ENCODE peak calls at places on chromosome 19, in four cellular contexts. V is IMR-90, P is A549, E is GM12878. D is an unnamed sample.

GRCh38 chr19:15123900-15124299 is 16.7 kb downstream of the SYDE1 start:
- DNase-seq in V (no peak), P (no peak), E (no peak), D (peak; percentile 76)

GRCh38 chr19:41533691-41534090 is 42.3 kb upstream of the CEACAM21 start:
- DNase-seq in P (no peak), V (no peak), E (no peak), D (no peak)

GRCh38 chr19:6020166-6020967 is 42.4 kb upstream of the RANBP3 start:
- DNase-seq in P (no peak), E (no peak), V (no peak), D (peak; percentile 8)

GRCh38 chr19:45952691-45953505 is 20.8 kb downstream of the NOVA2 start:
- DNase-seq in E (no peak), V (peak; percentile 42), P (peak; percentile 89), D (peak; percentile 55)

GRCh38 chr19:1474011-1474764 is 4.8 kb downstream of the C19orf25 start:
- DNase-seq in E (no peak), P (no peak), V (peak; percentile 35), D (peak; percentile 55)

GRCh38 chr19:55383789-55384575 is at the start of gene TMEM238:
- DNase-seq in P (peak; percentile 82), E (no peak), V (peak; percentile 70), D (peak; percentile 88)

GRCh38 chr19:6987850-6988249 is 33.4 kb downstream of the MBD3L2B start:
- DNase-seq in E (no peak), P (no peak), V (no peak), D (no peak)

GRCh38 chr19:54158812-54159351 is 639 bp downstream of the LENG1 start:
- DNase-seq in E (no peak), V (peak; percentile 12), P (no peak), D (no peak)

GRCh38 chr19:52331757-52332156 is 4.3 kb upstream of the ZNF610 start:
- DNase-seq in E (no peak), P (no peak), V (no peak), D (no peak)

GRCh38 chr19:34288381-34288780 is 34.0 kb downstream of the GARRE1 start:
- DNase-seq in V (no peak), P (no peak), E (no peak), D (no peak)

GRCh38 chr19:6868341-6868740 is 19.0 kb upstream of the ADGRE1 start:
- DNase-seq in E (no peak), P (no peak), V (no peak), D (no peak)

GRCh38 chr19:3029070-3029923 is at the start of gene TLE2:
- DNase-seq in E (no peak), P (no peak), V (no peak), D (peak; percentile 69)
- H3K4me2 ChIP-seq in E (peak within 1 kb of the TSS; percentile 33), P (peak within 1 kb of the TSS; percentile 99), V (peak within 1 kb of the TSS; percentile 50), D (peak within 1 kb of the TSS; percentile 78)

DNA sequence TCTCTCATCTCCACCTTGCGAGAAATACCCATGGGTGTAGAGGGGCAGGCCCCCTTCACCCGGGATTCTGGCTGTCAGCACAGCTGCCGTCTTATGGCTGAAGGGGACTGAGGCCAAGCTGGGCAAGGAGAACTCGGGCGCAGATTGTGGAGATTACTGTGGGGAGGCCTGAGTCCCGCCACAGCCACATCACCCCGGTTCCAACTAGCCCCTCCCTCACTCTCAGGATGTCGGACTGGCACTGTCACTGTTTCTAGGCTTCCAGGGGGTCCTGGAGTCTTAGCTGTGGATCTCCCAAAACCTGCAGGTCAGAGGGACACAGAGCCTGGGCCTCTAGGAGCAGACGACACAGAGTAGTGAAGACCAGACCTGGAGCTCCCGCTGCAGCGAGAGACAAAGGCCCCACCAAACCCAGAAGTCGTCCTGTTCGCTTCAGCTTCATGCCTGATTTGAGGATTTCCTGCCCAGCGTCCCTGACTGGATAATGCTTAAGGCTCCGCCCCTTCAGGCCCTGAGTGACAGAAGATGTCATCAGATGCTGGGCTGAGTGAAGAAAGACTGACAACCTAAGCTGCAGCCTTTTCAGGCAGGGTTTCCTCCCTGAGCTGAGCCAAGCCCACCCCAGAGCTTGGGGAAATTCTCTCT is 55.8 kb downstream of the ZNF93 start:
- DNase-seq in E (no peak), P (no peak), V (no peak), D (no peak)
- TF ChIP-seq RAD21 in E (no peak), P (no peak), V (no peak), D (no peak)

DNA sequence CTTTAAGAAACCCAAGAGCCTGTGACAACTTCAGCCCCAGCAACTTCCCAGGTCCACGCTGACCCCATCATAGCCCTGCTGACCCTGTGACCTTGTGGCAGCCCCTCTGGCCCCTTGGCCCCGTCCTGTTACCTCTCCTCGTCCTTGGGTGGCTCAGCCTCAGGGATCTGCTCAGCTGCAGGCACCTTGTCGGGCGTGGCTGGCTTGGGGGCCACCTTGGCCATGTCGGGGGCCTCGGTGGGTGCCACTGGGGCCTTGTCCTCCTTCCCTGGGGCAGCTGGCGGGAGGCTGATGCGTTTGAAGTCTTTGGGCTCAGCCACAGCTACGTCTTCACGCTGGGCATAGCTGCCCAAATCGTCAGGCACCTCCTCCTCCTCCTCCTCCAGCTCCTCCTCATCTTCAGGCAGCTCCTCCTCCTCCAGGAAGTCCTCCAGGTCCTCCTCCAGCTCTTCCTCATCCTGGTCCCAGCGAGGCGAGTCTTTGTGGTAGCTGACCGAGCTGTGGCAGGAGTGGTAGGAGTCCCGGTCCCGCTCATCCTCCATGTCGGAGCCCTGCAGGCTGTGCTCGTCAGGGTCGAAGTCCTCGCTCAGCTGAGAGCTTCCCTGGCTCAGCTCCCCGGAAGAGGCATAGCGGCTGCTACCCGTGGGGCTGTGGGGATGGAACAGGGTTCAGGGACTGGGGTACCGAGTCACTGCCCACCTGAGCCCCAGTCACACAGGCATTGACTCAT is 32.2 kb downstream of the UNC13A start:
- DNase-seq in E (no peak), P (no peak), V (no peak), D (no peak)
- TF ChIP-seq USF2 in E (no peak), P (no peak), V (no peak), D (no peak)

GRCh38 chr19:56880592-56881190 is 40.2 kb upstream of the PEG3 start:
- DNase-seq in V (no peak), E (no peak), P (no peak), D (no peak)
- H3K4me2 ChIP-seq in V (no peak overlapping the region), E (no peak overlapping the region), P (no peak overlapping the region), D (no peak overlapping the region)

GRCh38 chr19:35748106-35749020 is at the start of gene LIN37:
- DNase-seq in P (peak; percentile 100), V (peak; percentile 99), E (peak; percentile 99), D (peak; percentile 93)
- TF ChIP-seq RAD21 in P (no peak), V (no peak), E (no peak), D (no peak)

GRCh38 chr19:18385675-18386542 is at the start of gene GDF15:
- DNase-seq in V (peak; percentile 87), E (no peak), P (peak; percentile 94), D (peak; percentile 76)
- TF ChIP-seq USF2 in V (no peak), E (no peak), P (no peak), D (no peak)

DNA sequence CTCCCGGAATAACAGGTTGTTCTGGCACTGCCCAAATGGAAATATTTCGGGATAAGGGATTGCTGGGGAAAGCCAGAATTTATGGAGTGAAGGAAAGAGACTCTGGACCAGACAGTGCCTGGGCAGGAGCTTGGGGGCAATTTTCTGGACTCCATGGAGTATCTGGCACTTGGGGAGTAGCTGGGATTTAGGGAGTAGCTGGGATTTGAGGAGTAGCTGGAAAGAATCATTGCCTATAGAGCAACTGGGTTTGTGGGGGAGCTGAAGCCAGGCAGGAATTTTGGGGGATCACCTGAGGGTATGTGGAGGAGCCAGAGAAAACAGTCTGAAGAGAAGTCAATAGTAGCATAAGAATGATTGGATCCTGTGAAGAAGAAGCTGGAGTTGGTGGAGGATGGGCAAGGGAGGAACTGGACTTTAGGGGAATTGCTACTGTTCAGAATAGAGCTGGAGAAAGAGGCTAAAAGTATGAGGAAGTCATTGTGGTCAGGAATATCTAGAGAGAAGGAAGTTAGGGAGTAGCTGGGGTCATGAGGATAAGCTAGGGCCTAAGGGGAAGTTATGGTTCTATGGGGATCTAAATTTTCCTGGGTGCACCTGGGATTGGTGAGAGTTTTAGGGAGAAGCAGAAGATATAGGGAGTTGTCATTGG is 14.8 kb downstream of the FSD1 start:
- DNase-seq in P (no peak), V (no peak), E (no peak), D (peak; percentile 2)
- H3K4me2 ChIP-seq in P (no peak overlapping the region), V (no peak overlapping the region), E (no peak overlapping the region), D (no peak overlapping the region)

DNA sequence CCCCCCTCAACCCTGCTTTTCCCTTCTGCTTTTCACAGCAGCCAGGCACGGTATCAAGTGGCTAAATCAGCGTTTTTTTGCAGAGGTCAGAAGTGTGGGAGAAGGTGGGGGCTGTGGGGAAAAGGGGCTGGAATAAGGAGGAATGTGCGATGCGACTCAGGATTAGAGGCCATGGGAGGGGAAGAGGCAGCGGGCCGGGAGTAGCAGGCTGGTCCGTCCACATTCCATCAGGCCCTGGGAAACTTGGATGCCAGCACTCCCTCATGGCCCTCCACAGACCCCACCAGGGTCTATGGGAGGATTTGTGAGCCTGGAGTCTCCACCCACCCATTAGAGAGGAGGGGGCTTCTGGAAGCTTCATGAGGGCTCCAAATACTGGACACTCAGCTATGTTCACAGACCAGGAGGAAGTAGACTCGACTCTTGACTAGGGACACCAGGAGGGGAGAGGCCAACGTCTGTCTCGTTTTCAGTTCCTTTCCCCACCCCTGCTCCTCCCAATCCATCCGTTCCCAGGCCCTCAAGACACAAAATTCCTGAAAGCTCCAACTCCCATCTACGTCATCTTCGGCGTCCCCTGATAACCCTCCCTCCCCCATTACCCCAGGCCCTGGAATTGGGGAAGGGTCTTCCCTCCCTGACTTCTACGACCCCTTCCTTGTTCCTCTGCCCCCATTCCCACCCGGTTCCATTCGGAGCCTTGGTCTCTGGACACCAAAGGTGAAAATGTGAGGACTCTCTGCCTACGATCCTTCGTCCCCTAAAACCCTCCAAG is 3.3 kb upstream of the KCNC3 start:
- DNase-seq in E (no peak), P (no peak), V (no peak), D (no peak)
- TF ChIP-seq RAD21 in E (no peak), P (no peak), V (no peak), D (no peak)

GRCh38 chr19:12237143-12237839 is 57.4 kb downstream of the ZNF44 start:
- DNase-seq in E (no peak), V (no peak), P (no peak), D (no peak)
- TF ChIP-seq USF2 in E (no peak), V (no peak), P (no peak), D (no peak)